ENCODE peak calls at places on chromosomes 13 and 19, in five cellular contexts. N is aorta, R is right lobe of liver, O is GM23248, Q is kidney epithelial cell. E is an unnamed sample. For H3K27me3, the result is how much of the 10 kb centered on the place peaks cover.

GRCh38 chr13:109146912-109147624 is 517.7 kb downstream of the MYO16 start:
- DNase-seq in N (no peak), R (no peak), O (peak), Q (no peak), E (no peak)

GRCh38 chr13:75219479-75220237 is 262.3 kb downstream of the TBC1D4 start:
- DNase-seq in N (peak), R (peak), O (peak), Q (no peak), E (peak)

GRCh38 chr19:33490041-33490451 is 31.5 kb downstream of the PEPD start:
- DNase-seq in N (peak), R (no peak), O (no peak), Q (no peak), E (no peak)

GRCh38 chr13:60646600-60646999 is 249.6 kb downstream of the TDRD3 start:
- DNase-seq in N (no peak), R (no peak), O (no peak), Q (no peak), E (no peak)

GRCh38 chr19:15288146-15288963 is 44.0 kb downstream of the BRD4 start:
- DNase-seq in N (no peak), R (no peak), O (peak), Q (no peak), E (peak)

GRCh38 chr13:27526516-27526915 is 76.2 kb upstream of the MTIF3 start:
- DNase-seq in N (no peak), R (no peak), O (no peak), Q (no peak), E (no peak)

GRCh38 chr13:20191311-20191901 is 1.3 kb downstream of the GJB2 start:
- DNase-seq in N (no peak), R (peak), O (no peak), Q (no peak), E (no peak)

GRCh38 chr13:51370116-51370515 is 30.6 kb downstream of the SERPINE3 start:
- DNase-seq in N (no peak), R (no peak), O (peak), Q (no peak), E (no peak)

GRCh38 chr19:55495646-55496349 is 7.6 kb downstream of the SSC5D start:
- DNase-seq in N (no peak), R (no peak), O (no peak), Q (no peak), E (no peak)

GRCh38 chr19:52722062-52723005 is 12.5 kb downstream of the ZNF611 start:
- DNase-seq in N (no peak), R (no peak), O (peak), Q (no peak), E (no peak)

GRCh38 chr19:1512671-1513491 is at the start of gene ADAMTSL5:
- DNase-seq in N (no peak), R (peak), O (peak), Q (no peak), E (no peak)

GRCh38 chr19:2371656-2372055 is 11.6 kb downstream of the TMPRSS9 start:
- DNase-seq in N (no peak), R (no peak), O (peak), Q (no peak), E (no peak)

GRCh38 chr19:47019431-47020041 is at the start of gene NPAS1:
- DNase-seq in N (no peak), R (no peak), O (peak), Q (no peak), E (no peak)

GRCh38 chr19:28037186-28037585 is 1175.8 kb downstream of the UQCRFS1 start:
- DNase-seq in N (no peak), R (no peak), O (no peak), Q (no peak), E (no peak)

GRCh38 chr19:30046522-30046921 is 104.5 kb downstream of the URI1 start:
- DNase-seq in N (no peak), R (no peak), O (peak), Q (no peak), E (no peak)

GRCh38 chr13:84080748-84081530 is 198.7 kb upstream of the SLITRK1 start:
- DNase-seq in N (no peak), R (no peak), O (no peak), Q (no peak), E (no peak)

GRCh38 chr19:29741226-29741625 is 26.2 kb upstream of the C19orf12 start:
- DNase-seq in N (no peak), R (no peak), O (no peak), Q (no peak), E (no peak)

GRCh38 chr13:40315416-40316064 is 350.9 kb downstream of the FOXO1 start:
- DNase-seq in N (no peak), R (no peak), O (no peak), Q (peak), E (no peak)

GRCh38 chr19:21335721-21336120 is 6.5 kb upstream of the ZNF708 start:
- DNase-seq in N (no peak), R (no peak), O (no peak), Q (no peak), E (no peak)

GRCh38 chr19:40716031-40716654 is 543 bp downstream of the COQ8B start:
- DNase-seq in N (peak), R (no peak), O (peak), Q (peak), E (no peak)

GRCh38 chr13:23620613-23621315 is 50.6 kb downstream of the TNFRSF19 start:
- DNase-seq in N (no peak), R (no peak), O (peak), Q (no peak), E (no peak)

GRCh38 chr19:3146677-3147100 is 10.9 kb downstream of the GNA15 start:
- DNase-seq in N (peak), R (no peak), O (no peak), Q (no peak), E (no peak)

GRCh38 chr19:12034610-12035009 is 869 bp downstream of the ZNF433 start:
- DNase-seq in N (no peak), R (no peak), O (peak), Q (no peak), E (no peak)

GRCh38 chr13:106139942-106140341 is 395.5 kb downstream of the EFNB2 start:
- DNase-seq in N (no peak), R (no peak), O (no peak), Q (no peak), E (no peak)

GRCh38 chr13:41145136-41145908 is 12.7 kb upstream of the KBTBD6 start:
- DNase-seq in N (no peak), R (no peak), O (peak), Q (no peak), E (no peak)

GRCh38 chr13:106527806-106528205 is 7.7 kb downstream of the EFNB2 start:
- DNase-seq in N (no peak), R (no peak), O (no peak), Q (no peak), E (no peak)

GRCh38 chr13:95858286-95859075 is 181.5 kb downstream of the DNAJC3 start:
- DNase-seq in N (no peak), R (no peak), O (no peak), Q (no peak), E (no peak)

GRCh38 chr13:43805071-43805468 is 18.3 kb upstream of the ENOX1 start:
- DNase-seq in N (no peak), R (no peak), O (peak), Q (peak), E (no peak)

GRCh38 chr13:37136633-37137032 is 31.2 kb upstream of the CSNK1A1L start:
- DNase-seq in N (no peak), R (no peak), O (no peak), Q (no peak), E (no peak)

GRCh38 chr13:114282143-114282685 is 813 bp downstream of the UPF3A start:
- DNase-seq in N (peak), R (peak), O (peak), Q (no peak), E (peak)

GRCh38 chr19:47215581-47215980 is 15.4 kb downstream of the BBC3 start:
- DNase-seq in N (no peak), R (no peak), O (no peak), Q (no peak), E (no peak)

GRCh38 chr13:34086281-34086680 is 268.3 kb downstream of the RFC3 start:
- DNase-seq in N (no peak), R (no peak), O (no peak), Q (no peak), E (no peak)

GRCh38 chr13:36918246-36919060 is 1.6 kb downstream of the SMAD9 start:
- DNase-seq in N (no peak), R (no peak), O (peak), Q (peak), E (no peak)

GRCh38 chr19:10593820-10594637 is 6.9 kb upstream of the AP1M2 start:
- DNase-seq in N (no peak), R (no peak), O (no peak), Q (no peak), E (peak)

GRCh38 chr19:55598719-55599467 is 424 bp downstream of the FIZ1 start:
- DNase-seq in N (peak), R (peak), O (peak), Q (peak), E (peak)

GRCh38 chr13:105202384-105202783 is 1333.1 kb downstream of the EFNB2 start:
- DNase-seq in N (no peak), R (no peak), O (no peak), Q (no peak), E (no peak)

GRCh38 chr13:33723365-33723764 is 94.6 kb upstream of the RFC3 start:
- DNase-seq in N (no peak), R (no peak), O (peak), Q (no peak), E (no peak)

GRCh38 chr19:15684828-15685227 is 11.9 kb downstream of the CYP4F12 start:
- DNase-seq in N (no peak), R (no peak), O (no peak), Q (no peak), E (peak)

GRCh38 chr13:59677966-59678814 is 485.5 kb downstream of the DIAPH3 start:
- DNase-seq in N (no peak), R (no peak), O (peak), Q (peak), E (peak)

GRCh38 chr13:78593129-78593528 is 10.2 kb downstream of the POU4F1 start:
- DNase-seq in N (no peak), R (no peak), O (no peak), Q (no peak), E (no peak)

GRCh38 chr13:78595819-78596700 is 7.3 kb downstream of the POU4F1 start:
- DNase-seq in N (peak), R (peak), O (no peak), Q (no peak), E (peak)

GRCh38 chr13:78596701-78597550 is 6.4 kb downstream of the POU4F1 start:
- DNase-seq in N (peak), R (no peak), O (no peak), Q (no peak), E (no peak)

GRCh38 chr13:78595458-78595818 is 7.9 kb downstream of the POU4F1 start:
- DNase-seq in N (no peak), R (no peak), O (no peak), Q (no peak), E (no peak)

GRCh38 chr13:78593652-78594494 is 9.5 kb downstream of the POU4F1 start:
- DNase-seq in N (no peak), R (no peak), O (no peak), Q (no peak), E (no peak)
- H3K27me3 ChIP-seq in N (under half), R (under half), O (half or more), Q (half or more), E (under half)

GRCh38 chr13:48816696-48817095 is 159.0 kb upstream of the FNDC3A start:
- DNase-seq in N (no peak), R (no peak), O (no peak), Q (no peak), E (no peak)
- H3K4me3 ChIP-seq in N (no peak), R (no peak), O (no peak), Q (no peak), E (no peak)

DNA sequence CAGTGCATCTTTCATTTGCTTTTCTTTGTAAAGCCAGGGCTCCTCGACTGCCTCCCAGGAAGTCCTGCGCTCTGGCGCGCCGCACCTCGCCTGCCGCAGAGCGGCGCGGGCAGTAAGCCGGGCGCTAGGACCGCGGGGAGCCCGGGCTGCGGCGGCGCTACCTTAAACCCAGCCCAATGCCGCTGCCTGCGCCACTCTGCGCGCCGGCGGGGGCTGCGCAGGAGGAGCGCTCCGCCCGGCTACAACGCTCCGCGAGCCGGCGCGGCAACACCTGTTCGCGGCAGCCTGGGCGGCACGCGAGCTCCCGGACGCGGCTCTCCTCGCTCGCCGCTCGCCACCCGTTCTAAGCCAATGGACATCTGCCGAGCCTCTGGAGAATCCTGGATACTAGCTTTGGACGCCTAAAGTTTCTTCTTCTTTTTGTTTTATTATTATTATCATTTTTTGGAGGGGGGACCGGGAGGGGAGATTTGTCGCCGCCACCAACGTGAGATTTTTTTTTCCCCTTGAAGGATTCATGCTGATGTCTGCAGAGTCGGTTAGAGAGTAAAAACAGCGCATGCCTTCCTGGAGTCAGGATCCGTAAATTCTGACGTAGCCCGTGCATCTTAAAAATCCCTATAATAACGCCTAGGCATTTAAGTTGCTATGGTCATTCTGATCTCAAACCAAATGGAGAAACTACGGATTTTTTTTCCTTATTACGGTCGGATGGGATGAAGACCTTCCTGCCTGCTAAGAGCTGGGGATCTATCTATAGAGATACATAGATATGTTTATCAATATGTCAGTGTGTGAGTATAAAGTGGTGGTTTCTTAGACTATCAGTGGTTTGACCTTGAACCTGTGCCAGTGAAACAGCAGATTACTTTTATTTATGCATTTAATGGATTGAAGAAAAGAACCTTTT is at the start of gene FGF9:
- DNase-seq in N (peak), R (peak), O (peak), Q (no peak), E (peak)
- H3K27me3 ChIP-seq in N (under half), R (under half), O (half or more), Q (under half), E (under half)

GRCh38 chr19:19540707-19541515 is 2.8 kb downstream of the CILP2 start:
- DNase-seq in N (peak), R (no peak), O (peak), Q (no peak), E (peak)

GRCh38 chr19:19541572-19541971 is 3.5 kb downstream of the CILP2 start:
- DNase-seq in N (no peak), R (no peak), O (no peak), Q (no peak), E (no peak)

GRCh38 chr19:19538767-19539166 is 702 bp downstream of the CILP2 start:
- DNase-seq in N (no peak), R (no peak), O (peak), Q (no peak), E (no peak)

GRCh38 chr19:19538077-19538764 is at the start of gene CILP2:
- DNase-seq in N (peak), R (no peak), O (peak), Q (no peak), E (peak)

DNA sequence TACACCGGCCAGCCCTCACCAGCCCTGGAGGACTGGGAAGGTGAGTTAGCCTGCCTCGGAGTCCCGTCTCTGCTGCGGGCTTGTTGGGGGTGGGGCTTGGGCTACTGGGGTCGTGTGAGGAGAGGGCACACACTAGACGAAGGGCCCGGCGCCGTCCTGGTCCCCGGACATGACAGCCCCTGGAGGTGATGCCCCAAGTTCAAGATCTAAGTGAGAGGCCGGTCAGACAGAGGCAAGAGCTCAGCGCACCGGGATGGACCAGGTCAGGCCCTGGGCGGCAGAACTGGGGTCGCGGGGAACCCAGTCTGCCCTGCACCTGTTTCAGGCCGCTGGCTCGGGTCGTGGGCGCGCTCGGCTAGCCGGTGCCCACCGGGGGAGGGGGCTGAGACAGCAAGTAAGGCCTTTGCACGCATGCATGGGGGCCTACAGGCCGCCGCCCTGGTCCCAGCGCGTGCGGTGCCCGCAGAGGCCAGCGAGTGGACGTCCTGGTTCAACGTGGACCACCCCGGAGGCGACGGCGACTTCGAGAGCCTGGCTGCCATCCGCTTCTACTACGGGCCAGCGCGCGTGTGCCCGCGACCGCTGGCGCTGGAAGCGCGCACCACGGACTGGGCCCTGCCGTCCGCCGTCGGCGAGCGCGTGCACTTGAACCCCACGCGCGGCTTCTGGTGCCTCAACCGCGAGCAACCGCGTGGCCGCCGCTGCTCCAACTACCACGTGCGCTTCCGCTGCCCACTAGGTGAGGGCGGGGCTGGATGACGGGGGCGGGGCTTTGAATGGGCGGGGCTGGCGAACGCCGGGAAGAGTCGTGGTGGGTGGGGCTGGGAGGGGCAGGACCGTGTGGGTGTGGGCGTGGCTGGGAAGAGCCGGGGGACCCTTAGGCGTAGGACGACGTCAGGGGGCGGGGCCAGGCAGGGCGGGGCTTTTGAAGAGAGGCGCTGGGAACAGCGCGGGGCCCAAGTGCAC is 2.0 kb downstream of the CILP2 start:
- DNase-seq in N (peak), R (peak), O (peak), Q (peak), E (peak)
- H3K4me3 ChIP-seq in N (no peak), R (no peak), O (no peak), Q (no peak), E (peak)

DNA sequence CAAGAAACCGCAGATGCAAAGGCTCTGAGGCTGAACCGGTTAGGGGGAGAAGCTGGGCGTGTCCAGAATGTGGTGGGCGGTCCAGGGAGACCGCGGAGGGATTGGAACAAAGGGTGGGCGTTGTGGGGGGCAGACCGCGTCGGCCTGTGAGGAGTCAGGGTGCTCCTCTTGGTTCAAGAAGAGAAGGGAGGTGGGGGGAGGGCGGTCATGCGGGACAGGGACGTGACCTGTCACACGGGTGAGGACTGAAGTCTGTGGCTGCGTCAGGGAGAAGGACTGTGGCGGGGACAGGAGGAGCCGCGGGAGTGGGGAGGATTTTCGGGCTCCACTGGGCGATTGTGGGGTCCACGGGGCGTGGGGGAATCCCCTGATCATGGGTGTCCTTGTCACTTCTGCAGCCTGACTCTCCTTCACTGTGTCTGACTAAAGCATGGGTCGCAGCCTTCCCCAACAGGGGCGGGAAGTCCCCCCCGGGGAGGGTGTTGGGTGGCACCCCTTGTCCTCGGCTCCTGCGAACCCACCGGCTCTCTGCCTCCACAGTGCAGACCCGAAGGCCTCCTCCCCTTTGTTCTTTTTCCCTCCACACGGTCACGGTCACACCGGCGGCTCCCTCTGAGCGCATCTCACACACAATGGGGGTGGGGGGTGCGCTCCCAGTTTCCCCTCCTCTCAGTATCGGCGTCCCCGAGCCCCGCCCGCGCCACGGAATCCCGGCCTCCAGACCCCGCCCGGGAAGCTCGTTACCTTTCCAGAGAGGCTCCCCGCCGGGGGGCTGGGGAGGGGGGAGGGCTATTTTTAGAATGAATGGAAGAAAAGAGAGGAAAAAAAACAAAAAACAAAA is 16.4 kb upstream of the KCNN1 start:
- DNase-seq in N (no peak), R (no peak), O (peak), Q (no peak), E (no peak)
- H3K27me3 ChIP-seq in N (under half), R (under half), O (half or more), Q (half or more), E (under half)

GRCh38 chr19:18002347-18002850 is 5.6 kb upstream of the ARRDC2 start:
- DNase-seq in N (no peak), R (peak), O (no peak), Q (no peak), E (no peak)
- H3K4me3 ChIP-seq in N (no peak), R (peak), O (peak), Q (no peak), E (no peak)

GRCh38 chr19:24071078-24071477 is 15.9 kb upstream of the ZNF254 start:
- DNase-seq in N (no peak), R (no peak), O (no peak), Q (no peak), E (no peak)
- H3K27me3 ChIP-seq in N (under half), R (under half), O (under half), Q (under half), E (under half)